ENCODE peak calls at places on chromosome 14, in ten cellular contexts. S, D, C, L, Y, N, M, G, T and R are unnamed samples.

GRCh38 chr14:62557416-62557815 is 487.8 kb downstream of the KCNH5 start:
- DNase-seq in S (no peak), D (no peak), C (no peak), L (no peak), Y (no peak), N (no peak), M (no peak), G (no peak), T (no peak), R (no peak)

GRCh38 chr14:69573841-69574265 is 818 bp downstream of the CCDC177 start:
- DNase-seq in S (no peak), D (no peak), C (no peak), L (no peak), Y (no peak), N (no peak), M (no peak), G (peak; percentile 44), T (no peak), R (no peak)

GRCh38 chr14:97976861-97977260 is 1179.7 kb downstream of the VRK1 start:
- DNase-seq in S (no peak), D (peak; percentile 54), C (peak; percentile 53), L (no peak), Y (no peak), N (no peak), M (no peak), G (no peak), T (no peak), R (no peak)

GRCh38 chr14:102840801-102841528 is 63.7 kb downstream of the TRAF3 start:
- DNase-seq in S (no peak), D (no peak), C (no peak), L (no peak), Y (no peak), N (no peak), M (no peak), G (no peak), T (no peak), R (no peak)

GRCh38 chr14:62462996-62463395 is 582.3 kb downstream of the KCNH5 start:
- DNase-seq in S (no peak), D (no peak), C (no peak), L (no peak), Y (no peak), N (no peak), M (no peak), G (no peak), T (no peak), R (no peak)

GRCh38 chr14:100859781-100860180 is 33.9 kb downstream of the MEG3 start:
- DNase-seq in S (no peak), D (no peak), C (no peak), L (no peak), Y (peak; percentile 46), N (no peak), M (no peak), G (no peak), T (no peak), R (no peak)

GRCh38 chr14:23929822-23930294 is 23.7 kb upstream of the DHRS4 start:
- DNase-seq in S (peak; percentile 86), D (peak; percentile 67), C (peak; percentile 83), L (peak; percentile 69), Y (no peak), N (peak; percentile 87), M (peak; percentile 75), G (peak; percentile 90), T (peak; percentile 81), R (peak; percentile 68)

GRCh38 chr14:32720927-32721326 is 217.8 kb upstream of the NPAS3 start:
- DNase-seq in S (no peak), D (no peak), C (no peak), L (peak; percentile 6), Y (no peak), N (no peak), M (no peak), G (no peak), T (no peak), R (no peak)

GRCh38 chr14:35242599-35243311 is 49.4 kb upstream of the PSMA6 start:
- DNase-seq in S (no peak), D (no peak), C (no peak), L (no peak), Y (no peak), N (no peak), M (no peak), G (no peak), T (no peak), R (no peak)

GRCh38 chr14:99792551-99793212 is 531 bp upstream of the EML1 start:
- DNase-seq in S (peak; percentile 48), D (peak; percentile 44), C (no peak), L (peak; percentile 20), Y (peak; percentile 77), N (no peak), M (no peak), G (no peak), T (no peak), R (peak; percentile 31)

DNA sequence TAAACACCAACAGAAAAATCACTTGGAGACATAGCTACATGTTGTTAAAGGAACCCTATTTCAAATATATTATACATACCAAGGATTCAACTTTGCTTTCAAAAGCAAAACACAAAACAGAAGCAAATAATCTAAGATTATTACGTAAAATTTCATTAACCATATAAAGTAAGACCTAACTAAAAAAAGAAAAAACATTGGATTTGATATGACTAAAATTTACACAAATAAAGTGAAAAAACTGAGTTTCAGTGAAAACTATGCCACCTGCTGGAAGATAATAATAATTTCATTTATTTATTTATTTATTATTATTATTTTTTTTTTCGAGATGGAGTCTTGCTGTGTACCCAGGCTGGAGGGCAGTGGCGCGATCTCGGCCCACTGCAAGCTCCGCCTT is 45.2 kb downstream of the WDHD1 start:
- DNase-seq in S (no peak), D (no peak), C (no peak), L (peak; percentile 22), Y (no peak), N (no peak), M (no peak), G (no peak), T (no peak), R (peak; percentile 20)
- TF ChIP-seq CTCF in S (no peak), D (peak; percentile 31), C (peak; percentile 7), L (peak; percentile 15), Y (no peak), N (no peak), M (peak; percentile 43), G (peak; percentile 10), T (peak; percentile 66), R (peak; percentile 21)

GRCh38 chr14:45201908-45202307 is 51.1 kb downstream of the MIS18BP1 start:
- DNase-seq in S (no peak), D (no peak), C (peak; percentile 55), L (no peak), Y (no peak), N (peak; percentile 14), M (no peak), G (no peak), T (peak; percentile 55), R (peak; percentile 16)
- TF ChIP-seq CTCF in S (no peak), D (no peak), C (peak; percentile 58), L (peak; percentile 6), Y (no peak), N (peak; percentile 62), M (no peak), G (no peak), T (peak; percentile 62), R (peak; percentile 39)

GRCh38 chr14:52399104-52399503 is 85.0 kb downstream of the PTGER2 start:
- DNase-seq in S (no peak), D (no peak), C (no peak), L (no peak), Y (no peak), N (no peak), M (no peak), G (peak; percentile 15), T (no peak), R (no peak)

GRCh38 chr14:52397844-52398243 is 83.7 kb downstream of the PTGER2 start:
- DNase-seq in S (no peak), D (no peak), C (no peak), L (peak; percentile 49), Y (no peak), N (no peak), M (no peak), G (no peak), T (no peak), R (no peak)

GRCh38 chr14:52400846-52401245 is 86.7 kb downstream of the PTGER2 start:
- DNase-seq in S (no peak), D (no peak), C (peak; percentile 27), L (no peak), Y (no peak), N (no peak), M (no peak), G (no peak), T (no peak), R (no peak)

GRCh38 chr14:52402812-52403526 is 88.9 kb downstream of the PTGER2 start:
- DNase-seq in S (no peak), D (no peak), C (no peak), L (peak; percentile 72), Y (no peak), N (no peak), M (no peak), G (no peak), T (no peak), R (peak; percentile 75)

DNA sequence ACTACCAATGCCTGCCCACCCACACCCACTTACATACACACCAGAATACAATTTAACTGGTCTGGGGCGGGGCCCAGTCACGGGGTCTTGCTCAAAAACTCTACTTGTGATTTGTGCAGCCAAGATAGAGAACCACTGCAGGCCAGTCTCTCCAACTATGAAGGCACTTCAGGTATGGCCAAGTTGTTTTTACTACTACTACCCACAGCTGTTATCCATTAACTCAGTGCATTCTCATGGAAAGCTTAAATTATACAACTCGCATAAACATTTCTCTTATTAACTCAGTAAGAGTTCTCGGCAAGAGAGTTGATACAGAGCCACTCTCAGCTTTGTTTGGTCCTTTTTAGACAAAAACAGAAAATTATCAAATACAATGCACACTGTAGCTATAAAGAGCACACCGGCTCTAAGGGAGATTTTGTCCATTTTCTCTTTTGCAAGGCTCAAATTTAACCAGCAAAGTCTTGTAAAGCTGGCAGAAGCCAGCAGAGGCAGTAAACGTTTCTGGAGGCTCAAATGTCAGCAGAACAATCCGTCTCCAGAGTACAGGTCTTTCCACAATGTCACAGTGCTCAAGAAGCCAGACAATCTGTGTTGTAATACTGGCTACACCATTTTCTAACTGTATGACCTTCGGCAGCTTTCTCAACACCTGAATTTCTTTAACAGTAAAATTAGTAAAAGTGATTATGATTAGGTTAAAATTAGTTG is 85.9 kb downstream of the PTGER2 start:
- DNase-seq in S (no peak), D (no peak), C (no peak), L (peak; percentile 74), Y (no peak), N (no peak), M (no peak), G (no peak), T (no peak), R (peak; percentile 54)
- TF ChIP-seq CTCF in S (no peak), D (no peak), C (peak; percentile 40), L (peak; percentile 24), Y (peak; percentile 20), N (no peak), M (no peak), G (peak; percentile 11), T (no peak), R (peak; percentile 50)

DNA sequence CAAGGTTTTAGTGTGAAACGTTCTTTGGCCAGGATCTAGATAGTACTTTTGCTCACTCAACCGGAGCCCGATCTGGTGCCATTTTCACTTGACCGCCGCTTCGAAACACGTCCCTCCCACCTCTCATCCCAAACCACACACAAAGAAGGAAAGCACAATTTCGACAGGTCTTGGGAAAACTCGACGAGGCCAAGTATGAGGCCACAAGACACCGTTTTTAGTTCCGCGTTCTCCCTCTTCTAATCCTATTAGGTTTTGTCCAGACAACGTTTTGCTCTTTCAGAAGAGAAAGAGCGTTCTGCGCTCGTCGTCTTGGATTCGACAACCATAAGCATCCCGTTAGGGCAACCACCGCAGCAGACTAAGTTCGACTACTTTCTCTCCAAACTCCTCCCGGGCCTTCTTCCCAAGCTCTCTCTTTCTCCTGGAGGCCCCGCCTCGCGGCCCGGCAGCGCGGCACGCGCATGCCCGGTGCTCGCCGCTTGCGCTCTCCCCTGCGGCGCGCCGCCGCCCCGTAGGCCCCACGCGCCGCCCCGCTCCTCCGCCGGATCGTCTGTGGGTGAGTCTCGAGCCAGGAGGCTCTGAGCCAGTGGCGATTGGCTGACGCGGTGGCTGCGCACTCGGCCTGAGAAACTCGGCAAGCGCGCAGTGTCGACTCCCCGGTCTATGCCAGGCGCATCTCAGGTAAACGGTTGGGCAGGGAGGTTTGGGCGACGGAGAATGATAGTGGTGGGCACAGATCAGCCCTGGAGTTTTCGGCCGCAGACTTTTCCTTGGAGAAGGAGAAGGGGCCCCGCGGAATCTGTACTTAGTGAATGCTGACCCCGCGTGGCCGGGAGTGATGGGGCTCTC is at the start of gene MIPOL1:
- DNase-seq in S (peak; percentile 85), D (peak; percentile 90), C (no peak), L (peak; percentile 90), Y (peak; percentile 94), N (peak; percentile 79), M (no peak), G (peak; percentile 81), T (no peak), R (peak; percentile 91)
- TF ChIP-seq CTCF in S (peak; percentile 37), D (peak; percentile 33), C (no peak), L (peak; percentile 43), Y (peak; percentile 10), N (peak; percentile 77), M (no peak), G (no peak), T (no peak), R (peak; percentile 43)